ENCODE peak calls at places on chromosomes 11 and 22, in six cellular contexts. R is activated gamma-delta T cell; L is activated CD4-positive, alpha-beta T cell treated with anti-CD3 and anti-CD28 coated beads for 36 hours; Y is HFFc6; M is fibroblast of the conjunctiva; S is activated naive CD4-positive, alpha-beta T cell treated with Interleukin-2 at 50 U/mL for 16 hours. E is an unnamed sample.

GRCh38 chr11:16790484-16791240 is 52.2 kb downstream of the C11orf58 start:
- DNase-seq in R (no peak), S (no peak), Y (no peak), L (no peak), M (no peak), E (no peak)

GRCh38 chr11:116596346-116597260 is 176.2 kb downstream of the BUD13 start:
- DNase-seq in R (no peak), Y (no peak), M (no peak), L (no peak), S (no peak), E (no peak)

GRCh38 chr11:8384199-8384821 is 120.6 kb upstream of the LMO1 start:
- DNase-seq in L (no peak), M (no peak), Y (no peak), R (no peak), S (no peak), E (no peak)

GRCh38 chr11:94117871-94118270 is 10.8 kb upstream of the PANX1 start:
- DNase-seq in R (no peak), M (no peak), S (no peak), L (no peak), Y (peak), E (no peak)

GRCh38 chr11:131408011-131408640 is 37.7 kb downstream of the NTM start:
- DNase-seq in M (no peak), S (no peak), Y (peak), R (no peak), L (peak), E (no peak)

GRCh38 chr22:46902998-46903916 is 140.8 kb downstream of the TBC1D22A start:
- DNase-seq in Y (no peak), M (no peak), R (no peak), S (no peak), L (no peak), E (no peak)

GRCh38 chr11:3626250-3626960 is 15.4 kb downstream of the ART5 start:
- DNase-seq in M (no peak), S (no peak), R (no peak), Y (no peak), L (peak), E (no peak)

GRCh38 chr11:266676-267439 is 11.3 kb upstream of the NLRP6 start:
- DNase-seq in M (no peak), R (no peak), S (peak), Y (no peak), L (no peak), E (no peak)

GRCh38 chr11:109267293-109268095 is 154.5 kb upstream of the C11orf87 start:
- DNase-seq in Y (no peak), L (no peak), S (no peak), M (no peak), R (no peak), E (no peak)

GRCh38 chr11:61018059-61018458 is 46.6 kb downstream of the CD6 start:
- DNase-seq in R (no peak), L (peak), M (no peak), S (no peak), Y (no peak), E (no peak)

GRCh38 chr11:70029115-70029830 is 48.8 kb upstream of the ANO1 start:
- DNase-seq in R (no peak), Y (no peak), L (no peak), S (no peak), M (no peak), E (no peak)

GRCh38 chr11:131858495-131858894 is 488.1 kb downstream of the NTM start:
- DNase-seq in M (no peak), R (no peak), Y (no peak), S (no peak), L (no peak), E (no peak)

GRCh38 chr11:45646275-45646970 is 19.0 kb downstream of the CHST1 start:
- DNase-seq in M (no peak), L (no peak), S (no peak), Y (peak), R (no peak), E (no peak)

GRCh38 chr11:82676483-82677094 is 57.1 kb downstream of the FAM181B start:
- DNase-seq in Y (no peak), L (no peak), R (no peak), M (no peak), S (no peak), E (no peak)

GRCh38 chr11:12318791-12319733 is 58.3 kb upstream of the PARVA start:
- DNase-seq in S (no peak), Y (peak), R (no peak), L (no peak), M (peak), E (peak)

GRCh38 chr11:48005878-48006277 is 25.5 kb downstream of the PTPRJ start:
- DNase-seq in S (peak), R (no peak), M (no peak), Y (no peak), L (peak), E (no peak)

GRCh38 chr22:21045585-21046294 is at the start of gene LRRC74B:
- DNase-seq in Y (peak), M (peak), L (peak), S (peak), R (no peak), E (peak)

GRCh38 chr22:43288807-43289417 is 54.3 kb downstream of the SCUBE1 start:
- DNase-seq in R (no peak), M (no peak), L (no peak), Y (no peak), S (no peak), E (no peak)

GRCh38 chr11:117843666-117844484 is 19.3 kb upstream of the FXYD2 start:
- DNase-seq in R (peak), S (peak), M (peak), Y (peak), L (peak), E (no peak)

GRCh38 chr22:42233879-42234278 is 36.6 kb downstream of the TCF20 start:
- DNase-seq in R (no peak), L (no peak), S (no peak), Y (no peak), M (no peak), E (no peak)

GRCh38 chr11:128933481-128934178 is 9.0 kb downstream of the TP53AIP1 start:
- DNase-seq in Y (no peak), R (no peak), M (no peak), L (no peak), S (no peak), E (peak)

GRCh38 chr11:102253018-102253775 is 64.1 kb upstream of the BIRC3 start:
- DNase-seq in Y (no peak), S (no peak), L (no peak), M (no peak), R (no peak), E (no peak)

GRCh38 chr11:2290351-2290841 is 11.3 kb downstream of the C11orf21 start:
- DNase-seq in L (no peak), M (no peak), Y (no peak), S (no peak), R (no peak), E (no peak)

GRCh38 chr11:89361738-89362137 is 129.4 kb downstream of the NOX4 start:
- DNase-seq in M (no peak), L (no peak), S (no peak), Y (no peak), R (no peak), E (no peak)

E was measured in HFF-Myc.